ENCODE peak calls at places on chromosome 19, in six cellular contexts. F is adrenal gland, Q is cardiac fibroblast, L is ascending aorta, M is uterus, E is psoas muscle. V is an unnamed sample.

GRCh38 chr19:12733369-12733896 is 1.1 kb downstream of the TRIR start:
- DNase-seq in L (no peak), F (no peak), E (no peak), Q (peak; percentile 59), M (no peak), V (no peak)

GRCh38 chr19:14028901-14029300 is 953 bp downstream of the RLN3 start:
- DNase-seq in E (no peak), L (no peak), F (no peak), M (no peak), Q (no peak), V (no peak)

GRCh38 chr19:10812902-10813404 is 23.1 kb downstream of the TMED1 start:
- DNase-seq in M (peak; percentile 64), Q (peak; percentile 95), E (peak; percentile 73), F (peak; percentile 80), L (peak; percentile 89), V (peak; percentile 89)

GRCh38 chr19:11321206-11322126 is 18.0 kb downstream of the RAB3D start:
- DNase-seq in F (no peak), L (no peak), Q (no peak), E (no peak), M (no peak), V (no peak)

GRCh38 chr19:55464669-55465068 is at the start of gene C19orf85:
- DNase-seq in M (no peak), E (no peak), F (no peak), L (no peak), Q (no peak), V (no peak)

GRCh38 chr19:46766569-46767317 is 20.5 kb upstream of the STRN4 start:
- DNase-seq in E (no peak), F (no peak), Q (peak; percentile 53), L (no peak), M (no peak), V (peak; percentile 67)

GRCh38 chr19:21482863-21483276 is 22.5 kb upstream of the ZNF429 start:
- DNase-seq in F (peak; percentile 52), M (peak; percentile 64), E (peak; percentile 77), L (peak; percentile 88), Q (peak; percentile 44), V (peak; percentile 71)

GRCh38 chr19:55116232-55117062 is 990 bp downstream of the PPP1R12C start:
- DNase-seq in Q (peak; percentile 67), E (peak; percentile 80), F (peak; percentile 67), M (peak; percentile 73), L (peak; percentile 84), V (peak; percentile 80)

GRCh38 chr19:29841209-29841558 is 29.4 kb downstream of the CCNE1 start:
- DNase-seq in M (no peak), L (no peak), E (peak; percentile 41), Q (no peak), F (peak; percentile 75), V (peak; percentile 27)

GRCh38 chr19:42111384-42111783 is 20.9 kb downstream of the POU2F2 start:
- DNase-seq in L (no peak), Q (peak; percentile 84), M (no peak), E (no peak), F (no peak), V (no peak)

GRCh38 chr19:42420055-42420544 is 7.1 kb downstream of the LIPE start:
- DNase-seq in M (no peak), E (no peak), L (no peak), F (peak; percentile 62), Q (peak; percentile 63), V (no peak)

GRCh38 chr19:47419037-47419783 is at the start of gene MEIS3:
- DNase-seq in Q (no peak), E (no peak), F (no peak), M (no peak), L (no peak), V (no peak)

GRCh38 chr19:3784607-3785463 is 1.3 kb downstream of the MATK start:
- DNase-seq in M (no peak), L (no peak), F (no peak), E (no peak), Q (no peak), V (no peak)

GRCh38 chr19:29681422-29682235 is 16.4 kb downstream of the PLEKHF1 start:
- DNase-seq in F (no peak), Q (no peak), E (peak; percentile 69), L (no peak), M (no peak), V (no peak)

GRCh38 chr19:55308281-55308680 is 16.9 kb downstream of the TMEM150B start:
- DNase-seq in E (no peak), F (no peak), L (no peak), Q (no peak), M (no peak), V (no peak)

GRCh38 chr19:37867831-37868230 is 38.6 kb downstream of the WDR87 start:
- DNase-seq in M (no peak), E (no peak), F (no peak), L (no peak), Q (peak; percentile 84), V (no peak)

GRCh38 chr19:5953680-5954213 is 24.2 kb downstream of the RANBP3 start:
- DNase-seq in Q (peak; percentile 18), M (no peak), L (no peak), E (no peak), F (peak; percentile 68), V (no peak)

GRCh38 chr19:23409392-23410048 is 14.2 kb upstream of the ZNF91 start:
- DNase-seq in E (no peak), F (no peak), L (no peak), M (no peak), Q (no peak), V (no peak)

GRCh38 chr19:3551808-3552095 is 5.6 kb downstream of the MFSD12 start:
- DNase-seq in M (no peak), L (no peak), E (no peak), Q (no peak), F (no peak), V (no peak)

GRCh38 chr19:53870485-53870844 is 2.8 kb downstream of the MYADM start:
- DNase-seq in L (no peak), E (no peak), Q (no peak), F (no peak), M (no peak), V (peak; percentile 80)

DNA sequence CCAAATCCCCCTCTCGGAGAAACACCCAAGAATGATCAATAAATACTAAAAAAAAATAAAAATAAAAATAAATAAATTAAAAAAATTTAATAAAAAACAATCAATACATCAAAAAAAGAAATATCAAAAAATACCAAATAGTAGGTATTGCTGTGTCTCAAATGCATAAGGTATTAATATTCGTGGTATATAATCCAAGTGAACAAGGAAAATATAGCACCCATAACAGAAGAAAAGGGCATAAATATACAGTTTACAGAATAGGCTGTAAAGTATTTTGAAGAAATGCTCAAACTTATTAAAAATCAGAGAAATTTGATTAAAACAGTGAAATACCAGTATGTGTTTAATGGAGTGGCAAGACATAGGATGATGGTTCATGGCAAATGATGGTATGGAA is 7.6 kb upstream of the ZNF227 start:
- DNase-seq in Q (no peak), M (no peak), L (no peak), E (no peak), F (no peak), V (no peak)
- TF ChIP-seq CTCF in Q (no peak), M (no peak), L (no peak), E (no peak), F (no peak), V (no peak)

DNA sequence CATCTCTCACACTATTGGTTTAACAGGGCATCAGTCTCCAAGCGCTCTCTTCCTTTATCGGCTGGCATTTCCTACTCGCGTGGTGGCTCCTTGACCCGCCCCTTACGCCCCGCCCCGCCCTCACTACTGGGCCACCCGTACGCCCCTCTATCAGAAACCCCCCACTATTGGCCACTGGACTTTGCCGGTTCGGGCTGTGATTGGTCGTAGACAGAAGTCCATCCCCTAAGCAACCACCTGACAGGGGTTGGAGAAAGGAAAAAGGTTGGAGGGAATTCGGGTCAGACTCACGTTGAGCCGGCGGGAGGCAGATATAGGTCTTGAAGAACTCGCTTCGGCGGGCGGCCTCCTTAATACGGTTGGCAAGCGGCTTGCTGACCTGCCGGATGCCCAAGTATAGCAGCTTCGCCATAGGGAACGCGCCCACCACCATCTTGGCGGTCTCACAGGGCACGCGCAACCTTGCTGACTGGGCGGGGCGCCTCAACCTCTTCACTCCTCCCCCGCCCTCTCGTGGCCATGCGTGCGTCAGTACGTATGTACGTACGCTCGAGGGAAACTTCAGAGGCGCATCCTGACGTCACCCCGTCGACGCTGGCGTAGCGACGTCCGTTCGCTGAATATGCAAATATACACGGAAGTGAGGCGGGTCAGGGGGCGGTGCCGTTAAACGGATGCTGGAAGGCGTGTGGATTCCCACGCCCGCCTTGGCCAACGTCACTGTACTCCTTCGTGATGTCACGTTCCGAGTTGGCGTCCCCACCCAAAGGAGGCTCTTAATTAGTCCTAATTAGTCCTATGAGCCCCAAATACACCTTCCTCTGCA is at the start of gene OPA3:
- DNase-seq in Q (peak; percentile 100), F (peak; percentile 100), M (peak; percentile 100), L (peak; percentile 100), E (peak; percentile 100), V (peak; percentile 100)
- TF ChIP-seq CTCF in Q (no peak), F (no peak), M (no peak), L (no peak), E (no peak), V (no peak)

GRCh38 chr19:15291666-15292065 is 40.7 kb downstream of the BRD4 start:
- DNase-seq in F (no peak), Q (no peak), L (no peak), E (no peak), M (no peak), V (no peak)
- TF ChIP-seq CTCF in F (no peak), Q (no peak), L (no peak), E (no peak), M (no peak), V (no peak)

GRCh38 chr19:50199254-50199545 is 4.2 kb upstream of the MYH14 start:
- DNase-seq in L (no peak), M (no peak), E (no peak), Q (no peak), F (no peak), V (no peak)

GRCh38 chr19:50197348-50197747 is 6.1 kb upstream of the MYH14 start:
- DNase-seq in Q (no peak), F (no peak), M (no peak), E (no peak), L (no peak), V (no peak)

GRCh38 chr19:50195224-50195623 is 8.2 kb upstream of the MYH14 start:
- DNase-seq in L (no peak), M (no peak), Q (no peak), E (no peak), F (no peak), V (no peak)

GRCh38 chr19:50196322-50196932 is 7.0 kb upstream of the MYH14 start:
- DNase-seq in F (no peak), L (no peak), M (no peak), Q (no peak), E (no peak), V (no peak)

DNA sequence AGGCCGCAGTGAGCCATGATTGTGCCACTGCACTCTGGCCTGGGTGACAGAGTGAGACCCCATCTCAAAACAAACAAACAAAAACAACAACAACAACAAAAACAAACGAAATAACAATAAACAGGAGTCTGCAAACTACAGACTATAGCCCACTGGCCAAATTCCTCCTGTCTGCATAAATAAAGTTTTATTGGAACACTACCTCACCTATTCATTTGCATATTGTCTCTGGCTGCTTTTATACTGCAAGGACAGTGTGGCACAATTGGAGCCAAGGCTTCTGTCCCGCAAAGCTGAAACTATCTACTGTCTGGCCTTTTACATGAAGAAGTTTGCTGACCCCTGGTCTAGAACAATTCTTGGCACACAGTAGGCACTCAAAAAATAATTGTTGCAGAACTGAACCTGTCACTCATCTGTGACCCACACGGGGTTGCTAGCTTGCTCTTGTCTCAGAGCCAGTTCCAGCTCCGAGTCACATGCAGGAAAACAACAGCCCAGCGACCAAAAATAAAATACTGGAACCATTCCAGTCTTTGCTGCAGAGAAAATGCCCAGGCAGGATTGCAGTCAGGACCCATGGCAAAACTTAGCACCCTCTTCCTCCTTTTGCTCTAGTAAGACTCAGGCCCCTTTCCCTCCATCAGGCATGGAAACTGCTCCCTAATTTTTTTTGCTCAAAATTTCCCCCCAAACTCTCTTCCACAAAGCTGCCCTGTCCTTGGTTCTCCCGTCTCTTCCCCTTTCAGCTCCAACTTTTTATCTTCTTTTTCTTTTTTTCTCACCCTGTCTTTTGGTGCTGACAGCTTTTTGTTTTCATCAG is 4.8 kb upstream of the MYH14 start:
- DNase-seq in F (no peak), E (peak; percentile 60), Q (no peak), L (no peak), M (no peak), V (no peak)
- TF ChIP-seq CTCF in F (no peak), E (no peak), Q (no peak), L (no peak), M (no peak), V (no peak)